ENCODE peak calls at places on chromosomes 3 and 15, in five cellular contexts. One of them, this sample, is unnamed.
A peak's percentile ranks its signal among the peaks of the same experiment; 100 is the strongest.

GRCh38 chr15:34014556-34014955 is 24.4 kb downstream of the AVEN start:
- DNase-seq in left ventricle myocardium inferior: no peak
- DNase-seq in mammary epithelial cell: no peak
- DNase-seq in GM23338: no peak
- DNase-seq in GM06990: no peak
- DNase-seq in this sample: no peak

GRCh38 chr3:70556056-70556455 is 243.6 kb upstream of the MDFIC2 start:
- DNase-seq in mammary epithelial cell: peak; percentile 8
- DNase-seq in GM06990: no peak
- DNase-seq in GM23338: no peak
- DNase-seq in left ventricle myocardium inferior: no peak
- DNase-seq in this sample: no peak

GRCh38 chr3:9327578-9327977 is 35.3 kb upstream of the THUMPD3 start:
- DNase-seq in GM06990: no peak
- DNase-seq in left ventricle myocardium inferior: no peak
- DNase-seq in GM23338: no peak
- DNase-seq in mammary epithelial cell: no peak
- DNase-seq in this sample: no peak

GRCh38 chr3:171904829-171905228 is 61.7 kb downstream of the TMEM212 start:
- DNase-seq in mammary epithelial cell: no peak
- DNase-seq in GM06990: no peak
- DNase-seq in GM23338: no peak
- DNase-seq in left ventricle myocardium inferior: no peak
- DNase-seq in this sample: no peak

GRCh38 chr3:141115752-141116541 is 64.8 kb downstream of the SPSB4 start:
- DNase-seq in mammary epithelial cell: no peak
- DNase-seq in GM06990: no peak
- DNase-seq in GM23338: no peak
- DNase-seq in left ventricle myocardium inferior: no peak
- DNase-seq in this sample: no peak

GRCh38 chr15:101318810-101319200 is 23.8 kb upstream of the SNRPA1 start:
- DNase-seq in left ventricle myocardium inferior: no peak
- DNase-seq in GM23338: peak; percentile 41
- DNase-seq in GM06990: no peak
- DNase-seq in mammary epithelial cell: no peak
- DNase-seq in this sample: no peak

GRCh38 chr3:27805282-27805681 is 83.2 kb upstream of the EOMES start:
- DNase-seq in GM06990: no peak
- DNase-seq in GM23338: no peak
- DNase-seq in mammary epithelial cell: no peak
- DNase-seq in left ventricle myocardium inferior: no peak
- DNase-seq in this sample: no peak

GRCh38 chr3:71809321-71809720 is 24.4 kb upstream of the PROK2 start:
- DNase-seq in mammary epithelial cell: no peak
- DNase-seq in GM06990: no peak
- DNase-seq in GM23338: no peak
- DNase-seq in left ventricle myocardium inferior: no peak
- DNase-seq in this sample: no peak

GRCh38 chr3:109346770-109347295 is 9.5 kb upstream of the DPPA4 start:
- DNase-seq in GM06990: no peak
- DNase-seq in GM23338: no peak
- DNase-seq in mammary epithelial cell: no peak
- DNase-seq in left ventricle myocardium inferior: no peak
- DNase-seq in this sample: no peak

GRCh38 chr3:186697510-186697909 is 19.6 kb upstream of the KNG1 start:
- DNase-seq in left ventricle myocardium inferior: no peak
- DNase-seq in GM06990: no peak
- DNase-seq in GM23338: no peak
- DNase-seq in mammary epithelial cell: no peak
- DNase-seq in this sample: no peak

GRCh38 chr3:120203621-120204020 is 81.4 kb downstream of the GPR156 start:
- DNase-seq in left ventricle myocardium inferior: no peak
- DNase-seq in GM06990: no peak
- DNase-seq in mammary epithelial cell: no peak
- DNase-seq in GM23338: no peak
- DNase-seq in this sample: no peak

GRCh38 chr3:192914873-192915272 is 2.8 kb downstream of the MB21D2 start:
- DNase-seq in GM06990: no peak
- DNase-seq in mammary epithelial cell: no peak
- DNase-seq in left ventricle myocardium inferior: no peak
- DNase-seq in GM23338: no peak
- DNase-seq in this sample: no peak

GRCh38 chr15:67941643-67942315 is 101.9 kb upstream of the RNU6-1 start:
- DNase-seq in mammary epithelial cell: peak; percentile 70
- DNase-seq in left ventricle myocardium inferior: no peak
- DNase-seq in GM23338: no peak
- DNase-seq in GM06990: no peak
- DNase-seq in this sample: no peak

GRCh38 chr3:165194477-165195135 is 1.6 kb downstream of the SLITRK3 start:
- DNase-seq in GM06990: no peak
- DNase-seq in left ventricle myocardium inferior: no peak
- DNase-seq in mammary epithelial cell: no peak
- DNase-seq in GM23338: peak; percentile 31
- DNase-seq in this sample: no peak

GRCh38 chr3:117170112-117170511 is 460.5 kb downstream of the TUSC7 start:
- DNase-seq in GM06990: no peak
- DNase-seq in left ventricle myocardium inferior: no peak
- DNase-seq in mammary epithelial cell: no peak
- DNase-seq in GM23338: no peak
- DNase-seq in this sample: no peak

GRCh38 chr15:99474981-99475753 is 90.6 kb upstream of the MEF2A start:
- DNase-seq in left ventricle myocardium inferior: peak; percentile 73
- DNase-seq in mammary epithelial cell: no peak
- DNase-seq in GM23338: no peak
- DNase-seq in GM06990: no peak
- DNase-seq in this sample: no peak

GRCh38 chr3:46668116-46668515 is 25.4 kb downstream of the ALS2CL start:
- DNase-seq in GM23338: no peak
- DNase-seq in GM06990: no peak
- DNase-seq in left ventricle myocardium inferior: no peak
- DNase-seq in mammary epithelial cell: no peak
- DNase-seq in this sample: no peak

GRCh38 chr15:71807125-71807629 is 3.2 kb upstream of the NR2E3 start:
- DNase-seq in GM06990: no peak
- DNase-seq in mammary epithelial cell: no peak
- DNase-seq in left ventricle myocardium inferior: no peak
- DNase-seq in GM23338: peak; percentile 78
- DNase-seq in this sample: no peak

GRCh38 chr3:134357914-134358811 is 16.1 kb downstream of the AMOTL2 start:
- DNase-seq in left ventricle myocardium inferior: no peak
- DNase-seq in GM06990: no peak
- DNase-seq in GM23338: no peak
- DNase-seq in mammary epithelial cell: peak; percentile 82
- DNase-seq in this sample: peak; percentile 54

GRCh38 chr3:45087155-45087554 is 59.0 kb downstream of the CDCP1 start:
- DNase-seq in GM23338: no peak
- DNase-seq in left ventricle myocardium inferior: no peak
- DNase-seq in mammary epithelial cell: no peak
- DNase-seq in GM06990: no peak
- DNase-seq in this sample: no peak

GRCh38 chr3:194577985-194578905 is 55.0 kb downstream of the TMEM44 start:
- DNase-seq in GM23338: no peak
- DNase-seq in mammary epithelial cell: peak; percentile 71
- DNase-seq in GM06990: no peak
- DNase-seq in left ventricle myocardium inferior: no peak
- DNase-seq in this sample: no peak

GRCh38 chr3:71693641-71694040 is 31.6 kb downstream of the EIF4E3 start:
- DNase-seq in GM06990: no peak
- DNase-seq in mammary epithelial cell: no peak
- DNase-seq in left ventricle myocardium inferior: no peak
- DNase-seq in GM23338: no peak
- DNase-seq in this sample: no peak

GRCh38 chr3:138434875-138435772 is 708 bp downstream of the ESYT3 start:
- DNase-seq in left ventricle myocardium inferior: no peak
- DNase-seq in GM06990: no peak
- DNase-seq in mammary epithelial cell: no peak
- DNase-seq in GM23338: peak; percentile 64
- DNase-seq in this sample: no peak
- H3K4me3 ChIP-seq in left ventricle myocardium inferior: peak overlapping the region; percentile 71
- H3K4me3 ChIP-seq in GM06990: no peak overlapping the region
- H3K4me3 ChIP-seq in mammary epithelial cell: peak overlapping the region; percentile 53
- H3K4me3 ChIP-seq in GM23338: peak overlapping the region; percentile 86
- H3K4me3 ChIP-seq in this sample: peak overlapping the region; percentile 14

GRCh38 chr15:57878573-57878972 is 172.1 kb downstream of the POLR2M start:
- DNase-seq in mammary epithelial cell: peak; percentile 16
- DNase-seq in GM23338: no peak
- DNase-seq in GM06990: no peak
- DNase-seq in left ventricle myocardium inferior: no peak
- DNase-seq in this sample: no peak
- H3K36me3 ChIP-seq in mammary epithelial cell: no peaks in the 10 kb centered on the region
- H3K36me3 ChIP-seq in GM23338: no peaks in the 10 kb centered on the region
- H3K36me3 ChIP-seq in GM06990: no peaks in the 10 kb centered on the region
- H3K36me3 ChIP-seq in left ventricle myocardium inferior: no peaks in the 10 kb centered on the region
- H3K36me3 ChIP-seq in this sample: no peaks in the 10 kb centered on the region

DNA sequence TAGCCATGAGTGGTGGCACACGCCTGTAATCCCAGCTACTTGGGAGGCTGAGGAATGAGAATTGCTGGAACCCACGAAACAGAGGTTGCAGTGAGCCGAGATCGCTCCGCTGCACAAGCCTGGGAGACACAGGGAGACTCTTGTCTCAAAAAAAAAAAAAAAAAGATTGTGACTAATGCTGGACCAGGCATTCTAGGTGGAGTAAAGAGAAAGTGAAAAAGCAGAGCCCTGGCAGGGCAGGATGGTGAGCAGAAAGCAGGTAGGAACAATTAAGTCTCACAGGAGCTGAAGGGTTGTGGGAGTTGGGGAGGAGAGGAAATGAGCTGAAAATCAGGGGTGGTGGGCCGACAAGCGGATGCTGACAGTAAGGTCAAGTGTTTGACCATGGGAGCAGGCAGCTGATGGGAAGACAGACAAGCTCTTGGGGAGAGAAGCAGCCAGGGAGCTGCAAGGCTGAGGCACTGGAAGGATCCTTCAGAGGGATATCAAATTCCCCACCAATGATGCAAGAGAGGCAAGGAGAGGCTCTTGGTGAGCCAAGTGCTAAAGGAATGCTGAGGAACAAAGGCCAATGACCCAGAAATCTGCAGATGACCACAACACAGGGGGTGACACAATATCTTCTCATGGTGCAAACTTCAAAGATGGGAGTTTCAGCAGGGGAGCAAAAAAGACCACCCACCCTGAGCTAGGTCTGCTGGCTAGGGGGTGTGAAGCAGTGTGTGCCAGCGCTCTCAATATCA is 251.1 kb downstream of the ULK4 start:
- DNase-seq in mammary epithelial cell: peak; percentile 33
- DNase-seq in GM06990: no peak
- DNase-seq in GM23338: peak; percentile 72
- DNase-seq in left ventricle myocardium inferior: no peak
- DNase-seq in this sample: no peak
- H3K4me3 ChIP-seq in mammary epithelial cell: no peak overlapping the region
- H3K4me3 ChIP-seq in GM06990: no peak overlapping the region
- H3K4me3 ChIP-seq in GM23338: no peak overlapping the region
- H3K4me3 ChIP-seq in left ventricle myocardium inferior: no peak overlapping the region
- H3K4me3 ChIP-seq in this sample: no peak overlapping the region

GRCh38 chr15:63063877-63064409 is 21.4 kb downstream of the TPM1 start:
- DNase-seq in left ventricle myocardium inferior: no peak
- DNase-seq in GM23338: no peak
- DNase-seq in mammary epithelial cell: no peak
- DNase-seq in GM06990: no peak
- DNase-seq in this sample: no peak
- H3K36me3 ChIP-seq in left ventricle myocardium inferior: peaks cover 94% of the 10 kb centered on the region
- H3K36me3 ChIP-seq in GM23338: peaks cover 78% of the 10 kb centered on the region
- H3K36me3 ChIP-seq in mammary epithelial cell: peaks cover 68% of the 10 kb centered on the region
- H3K36me3 ChIP-seq in GM06990: no peaks in the 10 kb centered on the region
- H3K36me3 ChIP-seq in this sample: no peaks in the 10 kb centered on the region

DNA sequence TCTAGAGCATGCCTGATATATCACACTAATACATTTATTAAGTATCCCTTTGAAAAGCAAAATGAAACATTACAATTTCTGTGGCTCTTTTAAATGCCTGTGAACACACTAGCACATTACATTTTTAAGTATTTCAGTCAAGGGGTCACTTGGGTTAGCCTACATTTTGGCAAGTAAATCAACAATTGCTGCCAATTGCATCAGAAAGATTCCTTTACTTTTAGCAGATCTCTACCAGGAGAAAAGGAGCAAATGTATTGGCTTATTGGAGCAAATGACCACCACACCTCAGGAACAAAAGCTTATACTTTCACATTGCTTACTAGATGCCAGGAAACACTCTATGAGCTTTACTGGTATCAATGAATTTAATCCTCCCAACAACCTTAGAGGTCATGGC is 947.1 kb downstream of the FHIT start:
- DNase-seq in left ventricle myocardium inferior: no peak
- DNase-seq in mammary epithelial cell: no peak
- DNase-seq in GM23338: no peak
- DNase-seq in GM06990: no peak
- DNase-seq in this sample: no peak
- H3K4me3 ChIP-seq in left ventricle myocardium inferior: no peak overlapping the region
- H3K4me3 ChIP-seq in mammary epithelial cell: no peak overlapping the region
- H3K4me3 ChIP-seq in GM23338: no peak overlapping the region
- H3K4me3 ChIP-seq in GM06990: no peak overlapping the region
- H3K4me3 ChIP-seq in this sample: no peak overlapping the region

DNA sequence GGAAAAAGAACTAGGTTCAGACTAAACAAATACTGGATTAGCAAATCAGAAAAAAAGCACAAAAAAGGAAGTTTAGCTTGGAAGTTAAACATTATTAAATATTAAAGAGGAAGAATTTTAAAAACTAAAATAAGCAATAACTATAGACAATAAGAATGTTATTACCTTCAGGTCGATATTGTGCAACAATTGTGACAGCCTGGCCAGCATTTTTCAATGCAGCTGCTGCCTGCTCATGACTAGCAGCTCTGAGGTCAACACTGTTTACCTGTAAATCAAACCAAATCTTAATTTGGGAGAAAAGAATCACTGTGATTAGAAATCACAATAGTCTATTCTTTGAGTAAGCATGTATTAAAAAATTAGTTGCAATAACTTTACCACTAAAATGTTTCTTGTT is 75.1 kb upstream of the MELTF start:
- DNase-seq in GM23338: no peak
- DNase-seq in GM06990: no peak
- DNase-seq in mammary epithelial cell: no peak
- DNase-seq in left ventricle myocardium inferior: no peak
- DNase-seq in this sample: no peak
- H3K36me3 ChIP-seq in GM23338: no peaks in the 10 kb centered on the region
- H3K36me3 ChIP-seq in GM06990: peaks cover 2% of the 10 kb centered on the region
- H3K36me3 ChIP-seq in mammary epithelial cell: peaks cover 21% of the 10 kb centered on the region
- H3K36me3 ChIP-seq in left ventricle myocardium inferior: peaks cover 41% of the 10 kb centered on the region
- H3K36me3 ChIP-seq in this sample: no peaks in the 10 kb centered on the region

DNA sequence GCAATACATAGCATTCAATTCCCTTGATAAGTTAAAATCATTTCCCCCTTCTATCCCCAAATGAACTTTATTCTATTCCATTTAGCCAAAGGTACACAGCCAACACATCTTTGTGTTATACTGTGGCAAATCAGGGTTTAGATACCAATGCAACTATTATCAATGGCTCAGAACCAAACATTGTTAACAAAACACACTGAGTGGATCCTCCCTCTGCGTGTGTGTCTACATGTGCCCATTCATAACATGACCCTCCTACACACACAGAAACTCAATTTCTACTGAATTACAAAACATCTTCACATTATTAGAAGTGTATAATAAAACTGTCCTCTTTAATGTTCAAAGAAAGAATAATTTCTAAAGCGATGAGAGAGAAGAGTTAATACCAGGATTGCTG is 1.3 kb downstream of the TTBK2 start:
- DNase-seq in GM06990: no peak
- DNase-seq in GM23338: no peak
- DNase-seq in left ventricle myocardium inferior: no peak
- DNase-seq in mammary epithelial cell: peak; percentile 11
- DNase-seq in this sample: no peak
- H3K4me3 ChIP-seq in GM06990: peak overlapping the region; percentile 73
- H3K4me3 ChIP-seq in GM23338: peak overlapping the region; percentile 89
- H3K4me3 ChIP-seq in left ventricle myocardium inferior: peak overlapping the region; percentile 89
- H3K4me3 ChIP-seq in mammary epithelial cell: peak overlapping the region; percentile 58
- H3K4me3 ChIP-seq in this sample: peak overlapping the region; percentile 68

GRCh38 chr3:77599948-77600347 is 560.0 kb downstream of the ROBO2 start:
- DNase-seq in GM23338: no peak
- DNase-seq in left ventricle myocardium inferior: no peak
- DNase-seq in GM06990: no peak
- DNase-seq in mammary epithelial cell: no peak
- DNase-seq in this sample: no peak
- H3K36me3 ChIP-seq in GM23338: no peaks in the 10 kb centered on the region
- H3K36me3 ChIP-seq in left ventricle myocardium inferior: no peaks in the 10 kb centered on the region
- H3K36me3 ChIP-seq in GM06990: no peaks in the 10 kb centered on the region
- H3K36me3 ChIP-seq in mammary epithelial cell: no peaks in the 10 kb centered on the region
- H3K36me3 ChIP-seq in this sample: no peaks in the 10 kb centered on the region